ENCODE peak calls at places on chromosomes 6 and 20, in six cellular contexts. L, M, Q, T, X and A are unnamed samples.

GRCh38 chr6:139395891-139396299 is 21.4 kb upstream of the CITED2 start:
- DNase-seq in X (no peak), M (no peak), T (no peak), L (no peak), Q (no peak), A (no peak)

GRCh38 chr20:16096756-16097326 is 476.4 kb downstream of the KIF16B start:
- DNase-seq in L (no peak), T (no peak), X (no peak), Q (no peak), M (no peak), A (no peak)

GRCh38 chr6:151721141-151721540 is 86.3 kb upstream of the ESR1 start:
- DNase-seq in M (no peak), T (no peak), L (no peak), Q (no peak), X (no peak), A (no peak)

GRCh38 chr6:127069659-127070279 is 48.7 kb upstream of the RSPO3 start:
- DNase-seq in X (peak; percentile 48), Q (no peak), M (no peak), L (no peak), T (no peak), A (no peak)

GRCh38 chr6:108781419-108782110 is 66.7 kb upstream of the ARMC2 start:
- DNase-seq in Q (no peak), M (no peak), T (no peak), X (no peak), L (no peak), A (peak; percentile 34)

GRCh38 chr6:7438011-7438410 is 48.4 kb downstream of the RIOK1 start:
- DNase-seq in L (no peak), Q (no peak), X (no peak), M (no peak), T (no peak), A (no peak)

GRCh38 chr6:64520050-64520449 is 884.4 kb downstream of the PHF3 start:
- DNase-seq in L (no peak), T (peak; percentile 10), M (no peak), X (peak; percentile 91), Q (no peak), A (no peak)

GRCh38 chr6:166106076-166106686 is 61.5 kb downstream of the TBXT start:
- DNase-seq in T (peak; percentile 47), M (peak; percentile 87), X (peak; percentile 77), L (peak; percentile 38), Q (peak; percentile 79), A (peak; percentile 89)

GRCh38 chr6:136791296-136792065 is 796 bp downstream of the MAP3K5 start:
- DNase-seq in Q (peak; percentile 18), T (peak; percentile 56), M (peak; percentile 5), X (peak; percentile 64), L (peak; percentile 74), A (peak; percentile 21)

GRCh38 chr6:7848229-7848628 is 62.4 kb downstream of the TXNDC5 start:
- DNase-seq in L (no peak), Q (no peak), M (no peak), T (no peak), X (no peak), A (no peak)

GRCh38 chr6:149513915-149514314 is 29.1 kb upstream of the ZC3H12D start:
- DNase-seq in X (no peak), Q (no peak), M (no peak), T (no peak), L (no peak), A (no peak)

GRCh38 chr6:46993846-46994245 is 48.3 kb downstream of the ADGRF1 start:
- DNase-seq in X (peak; percentile 40), L (no peak), Q (no peak), T (no peak), M (no peak), A (no peak)

GRCh38 chr6:114108119-114109002 is 137.4 kb upstream of the HDAC2 start:
- DNase-seq in X (peak; percentile 79), Q (peak; percentile 83), M (peak; percentile 79), T (peak; percentile 36), L (peak; percentile 28), A (peak; percentile 82)

GRCh38 chr6:93183513-93183912 is 235.8 kb downstream of the EPHA7 start:
- DNase-seq in L (no peak), T (no peak), M (no peak), Q (no peak), X (no peak), A (no peak)

GRCh38 chr6:52616271-52616670 is 39.4 kb upstream of the TRAM2 start:
- DNase-seq in L (no peak), T (no peak), X (no peak), M (no peak), Q (no peak), A (no peak)

GRCh38 chr6:39203804-39204495 is 25.3 kb downstream of the KCNK5 start:
- DNase-seq in L (no peak), M (no peak), T (no peak), Q (no peak), X (no peak), A (no peak)

GRCh38 chr6:169121013-169121412 is 132.6 kb downstream of the THBS2 start:
- DNase-seq in M (no peak), X (no peak), T (no peak), Q (no peak), L (no peak), A (no peak)

GRCh38 chr6:28816909-28817807 is 106.6 kb downstream of the TRIM27 start:
- DNase-seq in L (no peak), M (no peak), Q (peak; percentile 22), X (peak; percentile 56), T (peak; percentile 27), A (peak; percentile 45)

GRCh38 chr6:149855040-149855654 is 9.0 kb downstream of the LRP11 start:
- DNase-seq in X (peak; percentile 73), T (no peak), L (no peak), M (no peak), Q (no peak), A (no peak)

GRCh38 chr6:7723041-7723447 is 2.9 kb upstream of the BMP6 start:
- DNase-seq in T (peak; percentile 69), L (peak; percentile 71), X (peak; percentile 92), M (peak; percentile 78), Q (peak; percentile 81), A (peak; percentile 85)

GRCh38 chr6:152085533-152085932 is 278.1 kb downstream of the ESR1 start:
- DNase-seq in L (no peak), Q (no peak), T (no peak), X (no peak), M (no peak), A (no peak)

GRCh38 chr20:56843817-56844216 is 214.7 kb downstream of the TFAP2C start:
- DNase-seq in Q (no peak), L (no peak), M (no peak), T (no peak), X (no peak), A (no peak)
- TF ChIP-seq CTCF in Q (no peak), L (no peak), M (peak; percentile 35), T (no peak), X (no peak), A (peak; percentile 27)

DNA sequence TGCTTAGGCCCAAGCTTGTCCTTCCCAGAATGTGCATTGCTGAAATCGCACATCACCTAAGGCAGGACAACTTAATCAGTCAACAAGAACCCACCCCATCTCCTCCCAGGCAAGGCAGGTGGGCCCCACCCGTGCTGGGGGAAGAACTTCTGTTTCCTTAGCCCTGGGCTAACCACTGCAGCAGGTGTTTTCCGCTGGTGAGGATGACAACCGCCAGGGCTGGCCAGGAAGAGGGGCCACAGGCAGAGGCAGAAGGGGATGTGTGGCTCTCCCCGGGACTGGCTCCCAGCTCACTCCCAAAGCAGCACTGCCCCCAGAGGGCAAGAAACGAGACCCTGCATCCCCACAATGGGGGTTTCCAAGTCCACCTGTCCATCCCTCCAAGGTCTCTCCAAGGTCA is 168.4 kb upstream of the CST7 start:
- DNase-seq in X (no peak), M (no peak), T (no peak), Q (no peak), L (no peak), A (no peak)
- TF ChIP-seq CTCF in X (no peak), M (no peak), T (no peak), Q (no peak), L (no peak), A (no peak)

DNA sequence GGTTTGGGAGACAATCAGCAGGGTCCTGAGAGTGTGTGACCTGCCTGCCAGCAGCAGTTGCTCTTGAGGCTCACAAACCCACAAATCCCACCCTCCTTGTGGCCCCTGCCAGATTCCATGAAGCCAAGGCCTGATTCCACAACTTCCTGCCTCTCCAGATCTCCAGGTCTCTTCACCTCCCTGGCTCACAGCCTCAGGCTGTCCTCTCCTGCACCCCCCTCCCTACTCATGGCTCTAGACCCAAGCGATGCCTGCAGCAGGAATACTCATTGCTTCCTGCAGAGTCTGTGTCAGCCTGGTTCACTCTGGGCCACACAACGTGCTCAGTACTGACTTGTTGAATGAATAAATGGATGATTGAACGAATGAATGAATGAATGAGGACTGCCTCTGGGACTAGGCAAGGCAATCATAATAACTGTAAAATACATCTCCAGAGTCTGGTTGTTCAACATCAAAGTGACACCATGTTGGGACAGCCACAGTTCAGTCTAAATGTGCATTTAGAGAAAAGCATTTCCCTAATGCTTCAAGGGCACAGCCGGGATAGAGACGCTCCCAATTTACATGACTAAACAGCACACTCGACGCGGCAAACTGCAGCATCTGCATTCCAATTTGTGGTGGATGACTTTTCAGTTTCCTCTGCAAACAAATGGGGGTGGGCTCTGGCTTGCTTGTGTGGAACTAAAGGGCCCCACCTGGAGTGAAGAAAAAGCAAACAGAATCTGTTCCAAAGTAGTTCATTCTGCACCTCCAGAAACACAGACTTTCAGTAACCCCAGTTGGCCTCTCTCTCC is 139.8 kb downstream of the GRM4 start:
- DNase-seq in X (no peak), Q (no peak), L (no peak), M (no peak), T (no peak), A (no peak)
- TF ChIP-seq CTCF in X (no peak), Q (no peak), L (no peak), M (no peak), T (no peak), A (no peak)

DNA sequence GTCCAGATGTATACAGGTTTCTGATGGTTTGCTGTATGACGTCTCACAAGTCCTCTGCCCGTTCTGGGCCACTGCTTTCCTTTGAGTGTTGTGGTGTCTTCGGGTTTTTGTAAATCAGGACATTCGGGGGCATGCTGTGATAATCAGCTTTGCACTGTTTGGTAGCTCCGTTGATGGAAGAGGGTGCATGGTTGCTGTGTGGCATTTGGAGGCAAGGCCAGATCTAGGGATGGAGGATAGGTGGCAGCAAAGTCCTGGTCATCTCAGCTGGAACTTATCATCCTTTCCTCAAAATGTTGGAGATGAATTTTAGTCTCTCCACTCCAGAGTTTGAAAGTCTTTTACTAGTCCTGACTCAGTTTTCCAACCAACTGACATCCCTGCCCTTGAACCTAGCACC is 91.0 kb downstream of the SCP2D1 start:
- DNase-seq in L (no peak), M (no peak), T (no peak), Q (peak; percentile 25), X (no peak), A (no peak)
- TF ChIP-seq CTCF in L (peak; percentile 56), M (no peak), T (no peak), Q (no peak), X (no peak), A (no peak)

GRCh38 chr6:157424491-157425020 is 43.6 kb downstream of the ZDHHC14 start:
- DNase-seq in X (no peak), T (no peak), Q (no peak), M (no peak), L (no peak), A (no peak)
- TF ChIP-seq CTCF in X (no peak), T (no peak), Q (no peak), M (no peak), L (no peak), A (no peak)